ENCODE peak calls at places on chromosomes 13 and 19, in ten cellular contexts. L, Y, X, D, S, I, Z, Q, A and F are unnamed samples.
A peak's percentile ranks its signal among the peaks of the same experiment; 100 is the strongest.

GRCh38 chr19:7869910-7870511 is 4.2 kb downstream of the PRR36 start:
- DNase-seq in D (peak; percentile 62), I (no peak), Q (no peak), A (peak; percentile 93), X (peak; percentile 92), S (no peak), Y (peak; percentile 70), L (peak; percentile 74), Z (no peak), F (peak; percentile 90)

GRCh38 chr13:63409791-63410351 is 1994.2 kb upstream of the PCDH20 start:
- DNase-seq in I (no peak), L (no peak), S (no peak), Z (no peak), Q (no peak), D (no peak), X (no peak), Y (no peak), A (peak; percentile 12), F (no peak)

GRCh38 chr19:19077103-19077502 is 13.3 kb downstream of the SLC25A42 start:
- DNase-seq in I (no peak), A (peak; percentile 48), L (no peak), D (no peak), Q (no peak), S (no peak), Z (no peak), Y (no peak), X (no peak), F (no peak)

GRCh38 chr19:1698636-1699035 is 46.2 kb upstream of the TCF3 start:
- DNase-seq in A (no peak), X (no peak), L (no peak), Q (no peak), I (no peak), D (no peak), Z (no peak), S (no peak), Y (no peak), F (no peak)

GRCh38 chr13:100954430-100955361 is 280.1 kb upstream of the TMTC4 start:
- DNase-seq in L (no peak), A (peak; percentile 9), I (no peak), D (no peak), Z (peak; percentile 29), S (no peak), Y (no peak), Q (no peak), X (no peak), F (no peak)

GRCh38 chr19:11279505-11280236 is 16.3 kb upstream of the TSPAN16 start:
- DNase-seq in X (no peak), I (no peak), L (no peak), Y (no peak), Q (no peak), D (no peak), Z (peak; percentile 36), S (no peak), A (no peak), F (no peak)

GRCh38 chr19:38061294-38061693 is 154.3 kb downstream of the SIPA1L3 start:
- DNase-seq in D (no peak), X (no peak), A (no peak), Z (peak; percentile 85), L (no peak), I (no peak), S (peak; percentile 70), Y (no peak), Q (no peak), F (no peak)

GRCh38 chr13:96089749-96090239 is at the start of gene HS6ST3:
- DNase-seq in Y (no peak), S (peak; percentile 10), A (peak; percentile 31), I (peak; percentile 16), Z (peak; percentile 14), L (peak; percentile 50), D (no peak), Q (no peak), X (peak; percentile 93), F (peak; percentile 79)

GRCh38 chr19:16355293-16356043 is 30.8 kb downstream of the KLF2 start:
- DNase-seq in Q (no peak), A (no peak), Y (peak; percentile 66), L (peak; percentile 69), X (no peak), Z (peak; percentile 19), D (no peak), I (peak; percentile 52), S (peak; percentile 65), F (no peak)

GRCh38 chr13:80235131-80235530 is 105.8 kb downstream of the SPRY2 start:
- DNase-seq in X (no peak), D (no peak), Z (peak; percentile 47), A (no peak), Q (no peak), Y (no peak), I (no peak), L (no peak), S (peak; percentile 39), F (no peak)

GRCh38 chr19:29305268-29305667 is 92.3 kb upstream of the UQCRFS1 start:
- DNase-seq in Y (no peak), I (no peak), A (no peak), L (no peak), S (no peak), D (no peak), Q (no peak), X (no peak), Z (no peak), F (no peak)

GRCh38 chr13:103371271-103371670 is 305.1 kb upstream of the SLC10A2 start:
- DNase-seq in A (no peak), Z (peak; percentile 66), S (no peak), Y (no peak), X (no peak), I (no peak), L (no peak), D (no peak), Q (no peak), F (no peak)

GRCh38 chr13:39490136-39490535 is 112.9 kb downstream of the LHFPL6 start:
- DNase-seq in X (no peak), A (no peak), I (no peak), D (no peak), L (no peak), S (no peak), Q (no peak), Y (no peak), Z (peak; percentile 19), F (no peak)

GRCh38 chr19:33287438-33287837 is 14.9 kb downstream of the CEBPA start:
- DNase-seq in X (no peak), D (no peak), L (no peak), S (no peak), A (no peak), I (no peak), Y (peak; percentile 35), Q (no peak), Z (no peak), F (no peak)

GRCh38 chr19:33288666-33289065 is 13.7 kb downstream of the CEBPA start:
- DNase-seq in I (no peak), L (no peak), Y (no peak), Q (no peak), D (no peak), A (no peak), Z (no peak), S (no peak), X (no peak), F (no peak)

GRCh38 chr19:33284756-33285155 is 17.6 kb downstream of the CEBPA start:
- DNase-seq in Q (no peak), X (no peak), S (no peak), D (no peak), L (no peak), Z (no peak), Y (no peak), A (no peak), I (no peak), F (no peak)

GRCh38 chr19:33285441-33285927 is 16.9 kb downstream of the CEBPA start:
- DNase-seq in S (no peak), I (no peak), Y (no peak), Q (no peak), D (peak; percentile 57), L (no peak), Z (no peak), A (no peak), X (peak; percentile 3), F (no peak)

GRCh38 chr19:33286899-33287298 is 15.4 kb downstream of the CEBPA start:
- DNase-seq in S (no peak), Q (no peak), X (peak; percentile 22), Y (no peak), Z (no peak), D (no peak), A (no peak), L (no peak), I (no peak), F (no peak)
- H3K27ac ChIP-seq in S (no peak overlapping the region), Q (no peak overlapping the region), X (no peak overlapping the region), Y (peak overlapping the region; percentile 36), Z (no peak overlapping the region), D (no peak overlapping the region), A (no peak overlapping the region), L (no peak overlapping the region), I (no peak overlapping the region), F (no peak overlapping the region)

DNA sequence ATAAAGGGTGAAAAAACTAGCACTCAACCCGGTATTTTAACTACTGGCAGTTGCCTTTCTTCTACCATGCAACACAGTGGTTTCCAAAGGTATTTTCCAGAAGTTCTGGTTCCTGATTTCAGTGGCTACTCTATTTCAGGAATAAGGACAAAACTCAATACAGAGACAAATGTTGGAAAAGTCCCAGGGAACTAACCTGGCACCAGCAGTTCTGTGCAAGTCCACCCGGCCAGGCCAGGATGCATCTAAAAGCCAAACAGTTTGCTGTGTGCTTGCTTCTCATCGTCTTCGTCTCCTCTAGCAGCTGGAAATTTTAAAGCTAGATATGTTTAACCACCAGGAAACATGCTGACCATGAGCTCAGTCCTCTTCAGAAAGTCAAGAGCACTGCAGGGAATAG is 52.5 kb downstream of the FOXO1 start:
- DNase-seq in S (no peak), X (no peak), D (no peak), A (no peak), Y (no peak), Z (no peak), Q (no peak), I (no peak), L (no peak), F (no peak)
- H3K4me1 ChIP-seq in S (peaks cover 35% of the 10 kb centered on the region), X (peaks cover 26% of the 10 kb centered on the region), D (peaks cover 13% of the 10 kb centered on the region), A (no peaks in the 10 kb centered on the region), Y (peaks cover 67% of the 10 kb centered on the region), Z (no peaks in the 10 kb centered on the region), Q (no peaks in the 10 kb centered on the region), I (peaks cover 70% of the 10 kb centered on the region), L (peaks cover 21% of the 10 kb centered on the region), F (peaks cover 45% of the 10 kb centered on the region)

DNA sequence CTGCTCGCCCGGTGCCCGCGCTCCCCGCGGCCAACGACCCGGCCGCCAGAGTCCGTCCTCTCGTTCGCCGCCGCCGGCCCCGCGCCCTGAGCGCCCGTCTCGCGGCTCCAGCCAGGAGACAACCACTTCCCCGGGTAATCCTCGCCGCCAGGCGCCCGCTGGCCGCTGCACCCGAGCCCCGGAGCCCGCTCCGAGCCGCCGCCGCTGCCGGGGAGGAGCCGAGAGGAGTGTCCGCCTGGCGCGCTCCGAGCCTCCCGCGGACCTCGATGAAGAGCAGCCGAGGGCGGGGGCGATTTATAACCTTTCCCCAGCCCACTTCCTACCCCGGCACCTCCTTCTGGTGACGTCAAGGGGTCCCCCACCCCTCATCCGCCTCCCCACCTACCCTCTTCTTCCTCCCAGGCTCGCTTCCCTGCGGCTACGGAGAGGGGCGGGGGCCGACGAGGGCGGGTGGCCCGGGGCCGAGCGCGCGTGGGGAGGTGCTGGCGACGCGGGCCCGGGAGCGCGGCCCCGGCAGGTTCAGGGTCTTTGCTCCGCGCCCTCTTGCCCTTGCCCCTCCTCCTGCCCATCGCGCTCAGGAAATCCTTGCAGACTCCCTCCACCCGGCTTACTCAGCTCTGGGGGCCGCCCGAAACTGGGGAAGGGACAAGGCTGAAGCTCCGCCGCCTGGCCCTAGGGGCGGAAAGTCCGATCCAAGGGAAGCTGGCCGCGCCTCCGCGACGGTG is at the start of gene FLT1:
- DNase-seq in Z (peak; percentile 32), Q (no peak), X (peak; percentile 65), Y (peak; percentile 67), S (peak; percentile 48), D (peak; percentile 22), L (peak; percentile 47), A (peak; percentile 42), I (peak; percentile 89), F (peak; percentile 44)
- H3K27me3 ChIP-seq in Z (peaks cover 67% of the 10 kb centered on the region), Q (no peaks in the 10 kb centered on the region), X (peaks cover 4% of the 10 kb centered on the region), Y (peaks cover 63% of the 10 kb centered on the region), S (no peaks in the 10 kb centered on the region), D (peaks cover 45% of the 10 kb centered on the region), L (no peaks in the 10 kb centered on the region), A (peaks cover 48% of the 10 kb centered on the region), I (peaks cover 48% of the 10 kb centered on the region), F (peaks cover 59% of the 10 kb centered on the region)

GRCh38 chr13:105329359-105329758 is 1206.1 kb downstream of the EFNB2 start:
- DNase-seq in Z (peak; percentile 52), X (no peak), Q (no peak), A (no peak), D (no peak), L (no peak), S (no peak), I (no peak), Y (no peak), F (no peak)
- H3K27ac ChIP-seq in Z (no peak overlapping the region), X (no peak overlapping the region), Q (no peak overlapping the region), A (no peak overlapping the region), D (no peak overlapping the region), L (no peak overlapping the region), S (no peak overlapping the region), I (no peak overlapping the region), Y (no peak overlapping the region), F (no peak overlapping the region)